ENCODE peak calls at places on chromosome 12, in ten cellular contexts. One of them, this sample, is unnamed.

GRCh38 chr12:754871-755562 is 2.6 kb downstream of the WNK1 start:
- DNase-seq in AG04450: peak
- DNase-seq in A549: peak
- DNase-seq in fibroblast of lung: peak
- DNase-seq in fibroblast of the aortic adventitia: peak
- DNase-seq in PC-3: peak
- DNase-seq in fibroblast of mammary gland: peak
- DNase-seq in foreskin fibroblast: peak
- DNase-seq in lower leg skin: no peak
- DNase-seq in CD8-positive, alpha-beta T cell: no peak
- DNase-seq in this sample: no peak

GRCh38 chr12:98198261-98198982 is 317.0 kb upstream of the TMPO start:
- DNase-seq in AG04450: no peak
- DNase-seq in A549: no peak
- DNase-seq in fibroblast of lung: peak
- DNase-seq in fibroblast of the aortic adventitia: no peak
- DNase-seq in PC-3: peak
- DNase-seq in fibroblast of mammary gland: no peak
- DNase-seq in foreskin fibroblast: no peak
- DNase-seq in lower leg skin: no peak
- DNase-seq in CD8-positive, alpha-beta T cell: no peak
- DNase-seq in this sample: no peak

GRCh38 chr12:54631988-54632728 is 2.5 kb downstream of the LACRT start:
- DNase-seq in AG04450: no peak
- DNase-seq in A549: no peak
- DNase-seq in fibroblast of lung: no peak
- DNase-seq in fibroblast of the aortic adventitia: no peak
- DNase-seq in PC-3: no peak
- DNase-seq in fibroblast of mammary gland: no peak
- DNase-seq in foreskin fibroblast: no peak
- DNase-seq in lower leg skin: no peak
- DNase-seq in CD8-positive, alpha-beta T cell: peak
- DNase-seq in this sample: no peak

GRCh38 chr12:97342130-97342529 is 120.5 kb upstream of the RMST start:
- DNase-seq in AG04450: no peak
- DNase-seq in A549: no peak
- DNase-seq in fibroblast of lung: no peak
- DNase-seq in fibroblast of the aortic adventitia: no peak
- DNase-seq in PC-3: no peak
- DNase-seq in fibroblast of mammary gland: no peak
- DNase-seq in foreskin fibroblast: no peak
- DNase-seq in lower leg skin: no peak
- DNase-seq in CD8-positive, alpha-beta T cell: no peak
- DNase-seq in this sample: no peak

GRCh38 chr12:54383041-54383609 is 1.4 kb downstream of the ZNF385A start:
- DNase-seq in AG04450: peak
- DNase-seq in A549: no peak
- DNase-seq in fibroblast of lung: peak
- DNase-seq in fibroblast of the aortic adventitia: peak
- DNase-seq in PC-3: peak
- DNase-seq in fibroblast of mammary gland: peak
- DNase-seq in foreskin fibroblast: peak
- DNase-seq in lower leg skin: no peak
- DNase-seq in CD8-positive, alpha-beta T cell: no peak
- DNase-seq in this sample: peak

GRCh38 chr12:34399631-34400422 is 377.5 kb downstream of the ALG10 start:
- DNase-seq in AG04450: no peak
- DNase-seq in A549: no peak
- DNase-seq in fibroblast of lung: no peak
- DNase-seq in fibroblast of the aortic adventitia: no peak
- DNase-seq in PC-3: no peak
- DNase-seq in fibroblast of mammary gland: no peak
- DNase-seq in foreskin fibroblast: no peak
- DNase-seq in lower leg skin: peak
- DNase-seq in CD8-positive, alpha-beta T cell: peak
- DNase-seq in this sample: no peak

GRCh38 chr12:12883369-12884001 is 7.9 kb upstream of the GPRC5A start:
- DNase-seq in AG04450: no peak
- DNase-seq in A549: peak
- DNase-seq in fibroblast of lung: peak
- DNase-seq in fibroblast of the aortic adventitia: peak
- DNase-seq in PC-3: peak
- DNase-seq in fibroblast of mammary gland: peak
- DNase-seq in foreskin fibroblast: no peak
- DNase-seq in lower leg skin: peak
- DNase-seq in CD8-positive, alpha-beta T cell: no peak
- DNase-seq in this sample: no peak

GRCh38 chr12:91441236-91441635 is 258.6 kb upstream of the DCN start:
- DNase-seq in AG04450: no peak
- DNase-seq in A549: no peak
- DNase-seq in fibroblast of lung: no peak
- DNase-seq in fibroblast of the aortic adventitia: no peak
- DNase-seq in PC-3: no peak
- DNase-seq in fibroblast of mammary gland: no peak
- DNase-seq in foreskin fibroblast: no peak
- DNase-seq in lower leg skin: no peak
- DNase-seq in CD8-positive, alpha-beta T cell: no peak
- DNase-seq in this sample: no peak

GRCh38 chr12:13173012-13173441 is 23.5 kb upstream of the EMP1 start:
- DNase-seq in AG04450: peak
- DNase-seq in A549: no peak
- DNase-seq in fibroblast of lung: peak
- DNase-seq in fibroblast of the aortic adventitia: peak
- DNase-seq in PC-3: no peak
- DNase-seq in fibroblast of mammary gland: peak
- DNase-seq in foreskin fibroblast: peak
- DNase-seq in lower leg skin: no peak
- DNase-seq in CD8-positive, alpha-beta T cell: no peak
- DNase-seq in this sample: no peak

GRCh38 chr12:6946033-6946919 is 2.5 kb downstream of the C12orf57 start:
- DNase-seq in AG04450: no peak
- DNase-seq in A549: peak
- DNase-seq in fibroblast of lung: no peak
- DNase-seq in fibroblast of the aortic adventitia: no peak
- DNase-seq in PC-3: peak
- DNase-seq in fibroblast of mammary gland: no peak
- DNase-seq in foreskin fibroblast: no peak
- DNase-seq in lower leg skin: peak
- DNase-seq in CD8-positive, alpha-beta T cell: peak
- DNase-seq in this sample: no peak

GRCh38 chr12:118650586-118650960 is 274.2 kb downstream of the SUDS3 start:
- DNase-seq in AG04450: no peak
- DNase-seq in A549: no peak
- DNase-seq in fibroblast of lung: no peak
- DNase-seq in fibroblast of the aortic adventitia: no peak
- DNase-seq in PC-3: no peak
- DNase-seq in fibroblast of mammary gland: no peak
- DNase-seq in foreskin fibroblast: no peak
- DNase-seq in lower leg skin: no peak
- DNase-seq in CD8-positive, alpha-beta T cell: no peak
- DNase-seq in this sample: no peak

GRCh38 chr12:116880817-116881324 is 370 bp downstream of the HRK start:
- DNase-seq in AG04450: no peak
- DNase-seq in A549: peak
- DNase-seq in fibroblast of lung: peak
- DNase-seq in fibroblast of the aortic adventitia: peak
- DNase-seq in PC-3: peak
- DNase-seq in fibroblast of mammary gland: peak
- DNase-seq in foreskin fibroblast: peak
- DNase-seq in lower leg skin: no peak
- DNase-seq in CD8-positive, alpha-beta T cell: peak
- DNase-seq in this sample: no peak
- TF ChIP-seq CTCF in AG04450: no peak
- TF ChIP-seq CTCF in A549: peak
- TF ChIP-seq CTCF in fibroblast of lung: no peak
- TF ChIP-seq CTCF in fibroblast of the aortic adventitia: no peak
- TF ChIP-seq CTCF in PC-3: no peak
- TF ChIP-seq CTCF in fibroblast of mammary gland: no peak
- TF ChIP-seq CTCF in foreskin fibroblast: no peak
- TF ChIP-seq CTCF in lower leg skin: no peak
- TF ChIP-seq CTCF in CD8-positive, alpha-beta T cell: no peak
- TF ChIP-seq CTCF in this sample: no peak

DNA sequence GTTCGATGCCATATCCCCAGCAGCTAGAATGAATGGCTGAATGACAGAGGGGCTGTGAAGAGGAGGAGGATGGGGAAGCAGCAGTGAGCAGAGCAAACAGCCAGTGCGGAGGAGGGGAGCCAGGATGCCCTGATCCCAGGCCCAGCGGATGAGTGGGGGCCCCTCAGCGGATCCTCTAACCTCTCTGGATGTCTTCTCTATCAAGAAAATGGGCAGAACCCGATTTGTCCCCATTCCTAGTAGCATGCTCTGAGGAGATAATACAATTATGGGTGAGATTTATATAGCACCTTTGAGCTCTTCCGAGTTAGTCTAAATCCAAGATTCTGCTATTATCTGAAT is 30.0 kb upstream of the RPLP0 start:
- DNase-seq in AG04450: no peak
- DNase-seq in A549: no peak
- DNase-seq in fibroblast of lung: no peak
- DNase-seq in fibroblast of the aortic adventitia: no peak
- DNase-seq in PC-3: no peak
- DNase-seq in fibroblast of mammary gland: no peak
- DNase-seq in foreskin fibroblast: no peak
- DNase-seq in lower leg skin: no peak
- DNase-seq in CD8-positive, alpha-beta T cell: no peak
- DNase-seq in this sample: no peak
- H3K4me3 ChIP-seq in AG04450: peak
- H3K4me3 ChIP-seq in A549: peak
- H3K4me3 ChIP-seq in fibroblast of lung: no peak
- H3K4me3 ChIP-seq in fibroblast of the aortic adventitia: peak
- H3K4me3 ChIP-seq in PC-3: peak
- H3K4me3 ChIP-seq in fibroblast of mammary gland: peak
- H3K4me3 ChIP-seq in foreskin fibroblast: peak
- H3K4me3 ChIP-seq in lower leg skin: no peak
- H3K4me3 ChIP-seq in CD8-positive, alpha-beta T cell: no peak
- H3K4me3 ChIP-seq in this sample: peak

DNA sequence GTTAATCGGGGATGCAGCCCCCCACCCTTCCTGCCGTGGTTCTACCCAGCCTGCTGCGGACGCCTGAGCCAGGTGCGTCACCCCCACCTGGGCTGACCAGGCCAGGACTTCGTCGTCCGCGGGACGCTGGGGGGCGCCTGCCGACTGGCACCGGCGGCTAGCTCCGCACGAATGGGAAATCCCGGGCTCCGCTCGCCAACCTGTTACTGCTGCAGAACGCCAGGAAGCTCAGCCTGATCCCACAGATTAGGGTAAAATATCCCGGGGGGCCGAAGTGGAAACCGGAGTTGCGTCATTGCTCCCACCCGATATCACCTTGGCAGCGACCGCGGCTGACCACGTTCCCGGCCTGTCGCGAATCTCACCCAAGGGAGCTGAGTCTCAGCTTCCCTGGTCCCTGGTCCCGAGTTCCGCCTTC is 528 bp upstream of the VDR start:
- DNase-seq in AG04450: no peak
- DNase-seq in A549: no peak
- DNase-seq in fibroblast of lung: peak
- DNase-seq in fibroblast of the aortic adventitia: no peak
- DNase-seq in PC-3: peak
- DNase-seq in fibroblast of mammary gland: no peak
- DNase-seq in foreskin fibroblast: peak
- DNase-seq in lower leg skin: peak
- DNase-seq in CD8-positive, alpha-beta T cell: no peak
- DNase-seq in this sample: no peak
- TF ChIP-seq CTCF in AG04450: peak
- TF ChIP-seq CTCF in A549: peak
- TF ChIP-seq CTCF in fibroblast of lung: no peak
- TF ChIP-seq CTCF in fibroblast of the aortic adventitia: no peak
- TF ChIP-seq CTCF in PC-3: peak
- TF ChIP-seq CTCF in fibroblast of mammary gland: no peak
- TF ChIP-seq CTCF in foreskin fibroblast: no peak
- TF ChIP-seq CTCF in lower leg skin: no peak
- TF ChIP-seq CTCF in CD8-positive, alpha-beta T cell: no peak
- TF ChIP-seq CTCF in this sample: peak

GRCh38 chr12:109156586-109156985 is 40.2 kb downstream of the ACACB start:
- DNase-seq in AG04450: no peak
- DNase-seq in A549: no peak
- DNase-seq in fibroblast of lung: no peak
- DNase-seq in fibroblast of the aortic adventitia: no peak
- DNase-seq in PC-3: no peak
- DNase-seq in fibroblast of mammary gland: no peak
- DNase-seq in foreskin fibroblast: no peak
- DNase-seq in lower leg skin: peak
- DNase-seq in CD8-positive, alpha-beta T cell: no peak
- DNase-seq in this sample: no peak

GRCh38 chr12:109154485-109155438 is 38.4 kb downstream of the ACACB start:
- DNase-seq in AG04450: peak
- DNase-seq in A549: peak
- DNase-seq in fibroblast of lung: peak
- DNase-seq in fibroblast of the aortic adventitia: peak
- DNase-seq in PC-3: peak
- DNase-seq in fibroblast of mammary gland: peak
- DNase-seq in foreskin fibroblast: peak
- DNase-seq in lower leg skin: peak
- DNase-seq in CD8-positive, alpha-beta T cell: peak
- DNase-seq in this sample: no peak

GRCh38 chr12:109151457-109151856 is 35.1 kb downstream of the ACACB start:
- DNase-seq in AG04450: no peak
- DNase-seq in A549: no peak
- DNase-seq in fibroblast of lung: no peak
- DNase-seq in fibroblast of the aortic adventitia: no peak
- DNase-seq in PC-3: no peak
- DNase-seq in fibroblast of mammary gland: no peak
- DNase-seq in foreskin fibroblast: no peak
- DNase-seq in lower leg skin: no peak
- DNase-seq in CD8-positive, alpha-beta T cell: no peak
- DNase-seq in this sample: no peak

GRCh38 chr12:109156036-109156435 is 39.6 kb downstream of the ACACB start:
- DNase-seq in AG04450: no peak
- DNase-seq in A549: no peak
- DNase-seq in fibroblast of lung: no peak
- DNase-seq in fibroblast of the aortic adventitia: no peak
- DNase-seq in PC-3: no peak
- DNase-seq in fibroblast of mammary gland: no peak
- DNase-seq in foreskin fibroblast: no peak
- DNase-seq in lower leg skin: peak
- DNase-seq in CD8-positive, alpha-beta T cell: no peak
- DNase-seq in this sample: no peak

DNA sequence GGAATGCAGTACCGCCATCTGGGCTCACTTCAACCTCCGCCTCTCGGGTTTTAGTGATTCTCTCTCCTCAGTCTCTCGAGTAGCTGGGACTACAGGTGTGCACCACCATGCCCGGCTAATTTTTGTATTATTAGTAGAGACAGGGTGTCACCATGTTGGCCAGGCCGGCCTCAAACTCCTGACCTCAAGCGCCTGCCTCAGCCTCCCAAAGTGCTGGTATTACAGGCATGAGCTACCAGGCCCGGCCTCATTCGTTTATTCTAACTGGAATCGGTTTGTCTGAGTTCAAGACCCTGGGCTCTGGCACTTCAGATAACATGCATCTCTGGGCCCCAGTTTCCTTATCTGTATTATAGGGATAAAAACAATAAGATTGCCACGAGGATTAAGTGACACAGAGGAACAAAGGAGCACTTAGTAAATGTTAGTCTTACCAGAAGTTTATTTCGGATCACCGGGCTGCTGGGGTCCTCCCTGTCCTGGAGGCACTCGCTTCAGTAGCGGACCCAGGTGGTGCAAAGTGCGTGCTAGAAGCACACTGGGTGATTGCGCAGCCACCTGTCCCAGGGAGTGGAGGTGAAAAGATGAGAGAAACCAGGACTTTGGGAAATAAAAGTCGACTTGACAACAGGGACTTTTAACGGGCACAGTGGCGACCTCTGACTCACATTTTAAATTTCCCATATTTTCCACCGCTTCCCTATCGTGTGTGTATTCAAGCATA is 37.5 kb downstream of the ACACB start:
- DNase-seq in AG04450: no peak
- DNase-seq in A549: peak
- DNase-seq in fibroblast of lung: no peak
- DNase-seq in fibroblast of the aortic adventitia: no peak
- DNase-seq in PC-3: no peak
- DNase-seq in fibroblast of mammary gland: no peak
- DNase-seq in foreskin fibroblast: no peak
- DNase-seq in lower leg skin: peak
- DNase-seq in CD8-positive, alpha-beta T cell: peak
- DNase-seq in this sample: no peak
- H3K4me3 ChIP-seq in AG04450: peak
- H3K4me3 ChIP-seq in A549: peak
- H3K4me3 ChIP-seq in fibroblast of lung: peak
- H3K4me3 ChIP-seq in fibroblast of the aortic adventitia: peak
- H3K4me3 ChIP-seq in PC-3: peak
- H3K4me3 ChIP-seq in fibroblast of mammary gland: peak
- H3K4me3 ChIP-seq in foreskin fibroblast: peak
- H3K4me3 ChIP-seq in lower leg skin: no peak
- H3K4me3 ChIP-seq in CD8-positive, alpha-beta T cell: peak
- H3K4me3 ChIP-seq in this sample: peak